ENCODE peak calls at places on chromosomes 12 and 14, in eight cellular contexts. One of them, this sample, is unnamed.

GRCh38 chr12:15268927-15269552 is 47.8 kb upstream of the RERG start:
- DNase-seq in Panc1: peak
- DNase-seq in body of pancreas: peak
- DNase-seq in GM23248: peak
- DNase-seq in AG04450: peak
- DNase-seq in naive thymus-derived CD4-positive, alpha-beta T cell: peak
- DNase-seq in PC-3: peak
- DNase-seq in ovary: peak
- DNase-seq in this sample: peak

GRCh38 chr14:77459072-77459723 is 1.3 kb downstream of the AHSA1 start:
- DNase-seq in body of pancreas: peak
- DNase-seq in PC-3: peak
- DNase-seq in GM23248: peak
- DNase-seq in Panc1: no peak
- DNase-seq in naive thymus-derived CD4-positive, alpha-beta T cell: peak
- DNase-seq in AG04450: peak
- DNase-seq in ovary: no peak
- DNase-seq in this sample: peak

GRCh38 chr12:68865399-68866154 is 57.6 kb downstream of the MDM2 start:
- DNase-seq in GM23248: no peak
- DNase-seq in ovary: no peak
- DNase-seq in Panc1: no peak
- DNase-seq in body of pancreas: no peak
- DNase-seq in naive thymus-derived CD4-positive, alpha-beta T cell: no peak
- DNase-seq in PC-3: no peak
- DNase-seq in AG04450: no peak
- DNase-seq in this sample: no peak

GRCh38 chr14:22221508-22221907 is 367.5 kb downstream of the DAD1 start:
- DNase-seq in Panc1: no peak
- DNase-seq in naive thymus-derived CD4-positive, alpha-beta T cell: peak
- DNase-seq in PC-3: peak
- DNase-seq in AG04450: no peak
- DNase-seq in ovary: no peak
- DNase-seq in GM23248: peak
- DNase-seq in body of pancreas: no peak
- DNase-seq in this sample: peak

GRCh38 chr14:38994721-38995120 is 108.3 kb downstream of the SEC23A start:
- DNase-seq in PC-3: no peak
- DNase-seq in ovary: no peak
- DNase-seq in body of pancreas: no peak
- DNase-seq in GM23248: no peak
- DNase-seq in AG04450: no peak
- DNase-seq in naive thymus-derived CD4-positive, alpha-beta T cell: no peak
- DNase-seq in Panc1: no peak
- DNase-seq in this sample: no peak

GRCh38 chr12:18798445-18799139 is 60.7 kb downstream of the CAPZA3 start:
- DNase-seq in ovary: no peak
- DNase-seq in Panc1: no peak
- DNase-seq in PC-3: no peak
- DNase-seq in body of pancreas: no peak
- DNase-seq in naive thymus-derived CD4-positive, alpha-beta T cell: no peak
- DNase-seq in GM23248: no peak
- DNase-seq in AG04450: no peak
- DNase-seq in this sample: no peak

GRCh38 chr12:237026-237815 is 23.3 kb upstream of the SLC6A12 start:
- DNase-seq in body of pancreas: no peak
- DNase-seq in ovary: no peak
- DNase-seq in Panc1: no peak
- DNase-seq in GM23248: no peak
- DNase-seq in naive thymus-derived CD4-positive, alpha-beta T cell: no peak
- DNase-seq in PC-3: no peak
- DNase-seq in AG04450: no peak
- DNase-seq in this sample: no peak

GRCh38 chr14:76695263-76695920 is 65.9 kb upstream of the VASH1 start:
- DNase-seq in ovary: no peak
- DNase-seq in PC-3: no peak
- DNase-seq in body of pancreas: no peak
- DNase-seq in naive thymus-derived CD4-positive, alpha-beta T cell: no peak
- DNase-seq in GM23248: no peak
- DNase-seq in Panc1: no peak
- DNase-seq in AG04450: no peak
- DNase-seq in this sample: no peak

GRCh38 chr14:61860294-61860918 is 98.2 kb downstream of the SNAPC1 start:
- DNase-seq in AG04450: no peak
- DNase-seq in body of pancreas: peak
- DNase-seq in PC-3: peak
- DNase-seq in naive thymus-derived CD4-positive, alpha-beta T cell: peak
- DNase-seq in GM23248: peak
- DNase-seq in Panc1: peak
- DNase-seq in ovary: no peak
- DNase-seq in this sample: peak

DNA sequence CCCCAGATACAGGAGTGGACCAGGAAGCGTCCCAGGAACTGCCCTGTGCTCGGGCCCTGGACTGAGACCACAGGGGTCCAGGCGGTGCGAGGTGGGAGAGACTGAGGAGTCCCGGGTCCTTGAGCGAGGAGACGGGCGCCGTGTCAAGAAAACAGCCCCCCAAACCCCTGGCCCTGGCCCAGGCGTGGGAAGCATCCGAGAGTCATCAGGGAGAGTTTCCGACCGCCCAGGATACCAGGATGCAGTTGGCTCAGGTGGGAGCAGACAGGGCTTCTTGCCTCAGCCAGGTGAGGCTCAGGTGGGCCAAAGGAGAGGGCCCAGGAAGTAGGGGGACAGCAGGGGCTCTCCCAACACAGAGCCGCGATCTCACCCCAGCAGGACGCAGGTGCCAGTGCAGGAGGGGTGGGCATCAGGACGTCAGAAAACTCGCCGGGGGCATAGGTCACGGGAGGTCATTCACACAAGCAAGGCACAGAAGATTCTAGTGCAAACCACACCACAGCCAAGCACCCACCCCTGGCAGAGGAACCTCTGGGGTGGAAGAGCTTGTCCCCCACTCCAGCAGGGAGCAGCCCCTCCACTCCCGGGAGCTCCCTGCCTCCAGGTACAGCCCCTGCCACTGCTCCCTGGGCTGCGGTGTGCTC is 102.5 kb upstream of the EIF5 start:
- DNase-seq in AG04450: no peak
- DNase-seq in GM23248: no peak
- DNase-seq in PC-3: no peak
- DNase-seq in body of pancreas: no peak
- DNase-seq in ovary: no peak
- DNase-seq in Panc1: no peak
- DNase-seq in naive thymus-derived CD4-positive, alpha-beta T cell: no peak
- DNase-seq in this sample: no peak
- H3K27ac ChIP-seq in AG04450: no peak
- H3K27ac ChIP-seq in GM23248: no peak
- H3K27ac ChIP-seq in PC-3: no peak
- H3K27ac ChIP-seq in body of pancreas: no peak
- H3K27ac ChIP-seq in ovary: no peak
- H3K27ac ChIP-seq in Panc1: no peak
- H3K27ac ChIP-seq in naive thymus-derived CD4-positive, alpha-beta T cell: no peak
- H3K27ac ChIP-seq in this sample: peak

GRCh38 chr12:6321905-6322304 is 11.4 kb downstream of the PLEKHG6 start:
- DNase-seq in GM23248: peak
- DNase-seq in ovary: no peak
- DNase-seq in Panc1: no peak
- DNase-seq in PC-3: peak
- DNase-seq in body of pancreas: no peak
- DNase-seq in naive thymus-derived CD4-positive, alpha-beta T cell: no peak
- DNase-seq in AG04450: no peak
- DNase-seq in this sample: no peak
- H3K27ac ChIP-seq in GM23248: no peak
- H3K27ac ChIP-seq in ovary: no peak
- H3K27ac ChIP-seq in Panc1: peak
- H3K27ac ChIP-seq in PC-3: peak
- H3K27ac ChIP-seq in body of pancreas: no peak
- H3K27ac ChIP-seq in naive thymus-derived CD4-positive, alpha-beta T cell: no peak
- H3K27ac ChIP-seq in AG04450: no peak
- H3K27ac ChIP-seq in this sample: peak

DNA sequence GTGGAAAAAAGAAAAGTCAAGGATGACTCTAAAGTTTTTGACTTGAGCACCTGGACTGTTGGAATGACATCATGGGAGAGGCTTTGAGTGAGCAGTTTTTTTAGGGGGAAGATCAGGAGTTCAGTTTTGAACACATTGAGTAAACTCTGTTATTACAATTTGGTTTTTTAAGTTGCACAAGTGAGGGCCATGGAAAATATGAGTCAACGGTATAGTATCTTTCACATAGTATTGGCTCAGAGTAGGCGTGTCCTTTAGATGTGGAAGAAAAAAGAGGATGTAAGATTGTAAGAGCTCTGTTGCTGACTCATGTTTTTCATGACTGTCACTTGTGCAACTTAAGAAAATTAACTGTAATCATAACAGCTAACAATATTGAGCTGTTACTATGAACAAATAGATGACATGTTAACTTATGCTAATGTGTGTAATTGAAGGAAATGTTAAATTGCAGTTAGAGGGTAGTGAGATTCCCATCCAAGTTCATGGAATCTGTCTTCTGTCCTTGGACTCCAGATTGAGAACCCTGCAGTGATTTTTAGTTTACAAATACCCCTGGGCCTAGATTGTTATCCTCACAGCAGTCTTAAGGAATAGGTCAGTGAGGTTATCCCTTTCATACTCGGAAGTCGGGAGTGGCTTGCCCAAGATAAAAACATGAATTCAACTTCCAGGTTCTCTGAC is 48.1 kb upstream of the ATP2B1 start:
- DNase-seq in GM23248: peak
- DNase-seq in ovary: no peak
- DNase-seq in Panc1: peak
- DNase-seq in naive thymus-derived CD4-positive, alpha-beta T cell: peak
- DNase-seq in body of pancreas: no peak
- DNase-seq in PC-3: peak
- DNase-seq in AG04450: peak
- DNase-seq in this sample: peak
- H3K27ac ChIP-seq in GM23248: peak
- H3K27ac ChIP-seq in ovary: no peak
- H3K27ac ChIP-seq in Panc1: no peak
- H3K27ac ChIP-seq in naive thymus-derived CD4-positive, alpha-beta T cell: no peak
- H3K27ac ChIP-seq in body of pancreas: no peak
- H3K27ac ChIP-seq in PC-3: peak
- H3K27ac ChIP-seq in AG04450: peak
- H3K27ac ChIP-seq in this sample: no peak

GRCh38 chr12:12608557-12608957 is 3.1 kb upstream of the CREBL2 start:
- DNase-seq in ovary: no peak
- DNase-seq in PC-3: peak
- DNase-seq in naive thymus-derived CD4-positive, alpha-beta T cell: no peak
- DNase-seq in Panc1: no peak
- DNase-seq in GM23248: no peak
- DNase-seq in AG04450: no peak
- DNase-seq in body of pancreas: no peak
- DNase-seq in this sample: peak

GRCh38 chr12:12610711-12611110 is 965 bp upstream of the CREBL2 start:
- DNase-seq in Panc1: no peak
- DNase-seq in body of pancreas: no peak
- DNase-seq in PC-3: no peak
- DNase-seq in AG04450: no peak
- DNase-seq in naive thymus-derived CD4-positive, alpha-beta T cell: no peak
- DNase-seq in GM23248: no peak
- DNase-seq in ovary: no peak
- DNase-seq in this sample: no peak

GRCh38 chr12:12609692-12610091 is 2.0 kb upstream of the CREBL2 start:
- DNase-seq in GM23248: no peak
- DNase-seq in naive thymus-derived CD4-positive, alpha-beta T cell: no peak
- DNase-seq in PC-3: no peak
- DNase-seq in ovary: no peak
- DNase-seq in body of pancreas: no peak
- DNase-seq in Panc1: no peak
- DNase-seq in AG04450: no peak
- DNase-seq in this sample: no peak

GRCh38 chr12:12604790-12605189 is 6.9 kb upstream of the CREBL2 start:
- DNase-seq in body of pancreas: no peak
- DNase-seq in PC-3: no peak
- DNase-seq in ovary: no peak
- DNase-seq in Panc1: no peak
- DNase-seq in GM23248: no peak
- DNase-seq in naive thymus-derived CD4-positive, alpha-beta T cell: no peak
- DNase-seq in AG04450: no peak
- DNase-seq in this sample: no peak

DNA sequence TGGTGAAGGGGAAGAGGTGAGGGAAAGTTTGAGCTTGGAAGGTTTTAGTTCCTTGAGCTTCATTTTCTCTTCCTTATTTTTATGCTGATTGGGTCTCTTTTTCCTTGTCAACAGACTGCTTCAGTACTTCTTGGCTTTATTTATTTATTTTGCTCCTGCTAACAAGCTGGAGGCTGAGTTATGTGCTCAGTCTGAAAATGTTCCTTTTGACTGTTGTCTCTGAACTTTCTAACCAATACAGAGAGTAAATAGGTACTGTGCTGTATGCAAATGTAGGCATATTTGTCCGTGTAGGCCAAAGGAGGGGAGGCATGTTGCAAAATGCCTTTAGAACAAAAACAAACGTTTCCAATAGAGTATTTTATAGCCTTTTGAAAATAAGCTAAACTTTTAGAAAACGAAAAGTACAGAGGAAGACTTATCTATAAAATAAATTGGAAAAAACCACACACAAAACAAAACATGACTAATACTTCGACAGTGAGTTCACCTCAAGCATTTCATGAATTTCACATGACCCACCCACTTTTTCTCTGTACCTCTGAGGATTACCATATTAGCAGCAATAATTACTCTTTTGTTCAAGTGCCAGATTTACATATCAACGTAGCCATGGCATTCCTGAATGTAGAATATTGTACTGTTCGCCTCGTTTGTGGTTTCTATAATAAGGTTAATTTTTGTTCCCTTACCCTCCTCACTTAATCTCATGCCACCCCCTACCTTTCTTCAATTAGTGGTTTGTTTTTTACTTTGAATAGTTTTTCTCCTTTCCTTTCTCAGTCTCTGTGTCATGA is 4.7 kb upstream of the CREBL2 start:
- DNase-seq in ovary: no peak
- DNase-seq in body of pancreas: no peak
- DNase-seq in AG04450: no peak
- DNase-seq in PC-3: peak
- DNase-seq in GM23248: peak
- DNase-seq in Panc1: no peak
- DNase-seq in naive thymus-derived CD4-positive, alpha-beta T cell: no peak
- DNase-seq in this sample: peak
- H3K27ac ChIP-seq in ovary: no peak
- H3K27ac ChIP-seq in body of pancreas: no peak
- H3K27ac ChIP-seq in AG04450: no peak
- H3K27ac ChIP-seq in PC-3: peak
- H3K27ac ChIP-seq in GM23248: no peak
- H3K27ac ChIP-seq in Panc1: no peak
- H3K27ac ChIP-seq in naive thymus-derived CD4-positive, alpha-beta T cell: no peak
- H3K27ac ChIP-seq in this sample: no peak

DNA sequence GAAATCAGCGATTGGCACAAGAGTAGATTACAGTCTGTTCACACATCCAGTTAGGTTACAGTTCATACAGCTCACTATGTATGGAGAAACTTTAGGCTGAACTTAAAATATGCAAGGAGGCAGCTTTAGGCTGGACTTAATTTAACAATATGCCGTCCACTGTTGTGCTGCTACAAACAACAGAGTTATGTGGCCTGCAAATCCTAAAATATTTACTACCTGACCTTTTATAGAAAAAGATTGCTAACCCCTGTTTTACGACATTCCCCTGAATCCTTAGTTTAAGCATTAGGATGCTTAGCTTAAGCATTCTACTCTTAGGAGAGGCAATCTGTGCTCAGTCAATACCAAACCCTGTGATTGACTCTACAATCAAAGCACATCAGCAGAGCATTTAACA is 50.9 kb downstream of the DAO start:
- DNase-seq in Panc1: no peak
- DNase-seq in naive thymus-derived CD4-positive, alpha-beta T cell: no peak
- DNase-seq in body of pancreas: no peak
- DNase-seq in PC-3: no peak
- DNase-seq in ovary: no peak
- DNase-seq in GM23248: no peak
- DNase-seq in AG04450: no peak
- DNase-seq in this sample: no peak
- H3K27ac ChIP-seq in Panc1: no peak
- H3K27ac ChIP-seq in naive thymus-derived CD4-positive, alpha-beta T cell: no peak
- H3K27ac ChIP-seq in body of pancreas: no peak
- H3K27ac ChIP-seq in PC-3: no peak
- H3K27ac ChIP-seq in ovary: no peak
- H3K27ac ChIP-seq in GM23248: no peak
- H3K27ac ChIP-seq in AG04450: no peak
- H3K27ac ChIP-seq in this sample: no peak